ENCODE peak calls at places on chromosome 5, in four cellular contexts. F is HepG2, W is K562, Q is GM12878. E is an unnamed sample.

GRCh38 chr5:34580983-34581382 is 75.1 kb upstream of the RAI14 start:
- DNase-seq in F (no peak), W (no peak), Q (no peak), E (no peak)

GRCh38 chr5:177605078-177605477 is 5.1 kb downstream of the B4GALT7 start:
- DNase-seq in F (no peak), W (no peak), Q (no peak), E (no peak)

GRCh38 chr5:36442352-36442751 is 140.7 kb upstream of the RANBP3L start:
- DNase-seq in F (peak; percentile 57), W (peak; percentile 83), Q (no peak), E (no peak)

GRCh38 chr5:34660444-34660843 is 4.3 kb downstream of the RAI14 start:
- DNase-seq in F (no peak), W (no peak), Q (no peak), E (no peak)

GRCh38 chr5:139481580-139482049 is 943 bp downstream of the STING1 start:
- DNase-seq in F (no peak), W (peak; percentile 63), Q (no peak), E (no peak)

GRCh38 chr5:124740055-124740454 is 6.4 kb downstream of the ZNF608 start:
- DNase-seq in F (no peak), W (no peak), Q (no peak), E (no peak)

GRCh38 chr5:137710086-137710485 is 25.8 kb downstream of the KLHL3 start:
- DNase-seq in F (no peak), W (no peak), Q (no peak), E (no peak)

GRCh38 chr5:135821061-135821781 is 13.2 kb upstream of the SLC25A48 start:
- DNase-seq in F (no peak), W (no peak), Q (no peak), E (no peak)

GRCh38 chr5:132926437-132926836 is 37.0 kb downstream of the AFF4 start:
- DNase-seq in F (no peak), W (no peak), Q (no peak), E (no peak)

GRCh38 chr5:122162100-122162499 is 32.8 kb downstream of the ZNF474 start:
- DNase-seq in F (no peak), W (no peak), Q (no peak), E (no peak)

GRCh38 chr5:127019928-127020327 is 10.4 kb downstream of the MARCHF3 start:
- DNase-seq in F (no peak), W (no peak), Q (no peak), E (no peak)

GRCh38 chr5:34491251-34491620 is 164.9 kb upstream of the RAI14 start:
- DNase-seq in F (no peak), W (no peak), Q (no peak), E (no peak)

GRCh38 chr5:80193421-80193820 is 62.4 kb downstream of the SERINC5 start:
- DNase-seq in F (no peak), W (no peak), Q (no peak), E (no peak)

GRCh38 chr5:1130218-1130946 is 18.5 kb upstream of the SLC12A7 start:
- DNase-seq in F (no peak), W (no peak), Q (no peak), E (peak; percentile 54)

GRCh38 chr5:145536133-145536532 is 299.0 kb downstream of the PRELID2 start:
- DNase-seq in F (no peak), W (no peak), Q (no peak), E (no peak)

GRCh38 chr5:58172946-58173345 is 286.9 kb downstream of the PLK2 start:
- DNase-seq in F (no peak), W (no peak), Q (no peak), E (no peak)

GRCh38 chr5:144421411-144421810 is 250.7 kb downstream of the KCTD16 start:
- DNase-seq in F (no peak), W (no peak), Q (no peak), E (no peak)

GRCh38 chr5:2658421-2658820 is 93.1 kb downstream of the IRX2 start:
- DNase-seq in F (no peak), W (no peak), Q (no peak), E (no peak)

GRCh38 chr5:93073547-93073946 is 507.5 kb downstream of the NR2F1-AS1 start:
- DNase-seq in F (no peak), W (no peak), Q (no peak), E (no peak)

GRCh38 chr5:34598177-34598794 is 57.8 kb upstream of the RAI14 start:
- DNase-seq in F (no peak), W (no peak), Q (no peak), E (no peak)

GRCh38 chr5:60836131-60836530 is 7.9 kb downstream of the ELOVL7 start:
- DNase-seq in F (no peak), W (no peak), Q (no peak), E (no peak)

GRCh38 chr5:127660048-127660733 is 11.3 kb downstream of the CTXN3 start:
- DNase-seq in F (no peak), W (no peak), Q (no peak), E (no peak)

GRCh38 chr5:58582004-58582403 is 871 bp upstream of the RAB3C start:
- DNase-seq in F (no peak), W (no peak), Q (no peak), E (peak; percentile 59)

GRCh38 chr5:176927562-176927961 is 28.4 kb upstream of the HK3 start:
- DNase-seq in F (no peak), W (no peak), Q (no peak), E (no peak)

GRCh38 chr5:96819806-96820205 is 12.1 kb upstream of the ERAP1 start:
- DNase-seq in F (no peak), W (no peak), Q (no peak), E (no peak)

GRCh38 chr5:1661831-1662558 is 137.6 kb downstream of the MRPL36 start:
- DNase-seq in F (no peak), W (no peak), Q (no peak), E (no peak)

GRCh38 chr5:94485017-94485517 is 133.3 kb downstream of the KIAA0825 start:
- DNase-seq in F (no peak), W (no peak), Q (no peak), E (no peak)

GRCh38 chr5:14258840-14259239 is 115.7 kb downstream of the TRIO start:
- DNase-seq in F (no peak), W (no peak), Q (no peak), E (peak; percentile 58)

GRCh38 chr5:32842798-32843531 is 131.8 kb downstream of the NPR3 start:
- DNase-seq in F (no peak), W (no peak), Q (no peak), E (no peak)

GRCh38 chr5:142920888-142921612 is 150.9 kb downstream of the ARHGAP26 start:
- DNase-seq in F (peak; percentile 84), W (no peak), Q (no peak), E (no peak)

GRCh38 chr5:53246042-53246836 is 136.7 kb upstream of the MOCS2 start:
- DNase-seq in F (no peak), W (peak; percentile 40), Q (no peak), E (no peak)

GRCh38 chr5:139131062-139131856 is 66.9 kb downstream of the SIL1 start:
- DNase-seq in F (no peak), W (no peak), Q (no peak), E (peak; percentile 24)

GRCh38 chr5:33576726-33577620 is 136.2 kb downstream of the TARS1 start:
- DNase-seq in F (no peak), W (no peak), Q (no peak), E (no peak)

GRCh38 chr5:83025690-83026472 is 51.3 kb downstream of the TMEM167A start:
- DNase-seq in F (no peak), W (peak; percentile 9), Q (no peak), E (no peak)

GRCh38 chr5:10409504-10409903 is 32.2 kb upstream of the ROPN1L start:
- DNase-seq in F (no peak), W (no peak), Q (no peak), E (no peak)

GRCh38 chr5:176436641-176437040 is 11.5 kb upstream of the FAF2 start:
- DNase-seq in F (peak; percentile 55), W (no peak), Q (no peak), E (no peak)

GRCh38 chr5:147169399-147169798 is 65.4 kb upstream of the STK32A start:
- DNase-seq in F (peak; percentile 62), W (no peak), Q (no peak), E (no peak)
- TF ChIP-seq ESRRA in F (no peak), W (no peak), Q (no peak), E (no peak)

GRCh38 chr5:67724412-67725135 is 491.0 kb upstream of the PIK3R1 start:
- DNase-seq in F (no peak), W (no peak), Q (no peak), E (no peak)

GRCh38 chr5:67723873-67724272 is 491.7 kb upstream of the PIK3R1 start:
- DNase-seq in F (no peak), W (no peak), Q (no peak), E (no peak)

GRCh38 chr5:67725591-67725990 is 490.0 kb upstream of the PIK3R1 start:
- DNase-seq in F (no peak), W (no peak), Q (no peak), E (no peak)

GRCh38 chr5:67720162-67720772 is 495.3 kb upstream of the PIK3R1 start:
- DNase-seq in F (no peak), W (no peak), Q (no peak), E (no peak)
- TF ChIP-seq ETV6 in F (no peak), W (no peak), Q (no peak), E (no peak)

GRCh38 chr5:73947876-73948275 is 321.9 kb downstream of the ARHGEF28 start:
- DNase-seq in F (no peak), W (no peak), Q (no peak), E (no peak)
- TF ChIP-seq ESRRA in F (no peak), W (no peak), Q (no peak), E (no peak)

DNA sequence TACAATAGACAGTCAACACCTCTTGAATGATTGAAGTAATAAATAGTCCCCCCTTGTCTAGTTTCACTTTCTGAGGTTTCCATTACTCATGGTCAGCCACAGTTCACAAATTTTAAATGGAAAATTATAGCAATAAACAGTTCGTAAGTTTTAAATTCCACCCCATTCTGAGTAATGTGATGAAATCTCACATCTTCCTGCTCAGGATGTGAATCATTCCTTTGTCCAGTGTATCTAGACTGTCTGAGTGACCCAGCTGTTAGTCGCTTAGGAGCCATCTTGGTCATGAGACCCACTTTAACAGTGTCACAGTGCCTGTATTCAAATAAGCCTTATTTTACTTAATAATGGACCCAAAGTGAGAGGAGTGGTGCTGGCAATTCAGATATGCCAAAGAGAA is 311.6 kb upstream of the PRR16 start:
- DNase-seq in F (no peak), W (peak; percentile 6), Q (no peak), E (no peak)
- TF ChIP-seq ETV6 in F (no peak), W (no peak), Q (no peak), E (no peak)

GRCh38 chr5:6705088-6705487 is 8.1 kb upstream of the TENT4A start:
- DNase-seq in F (no peak), W (no peak), Q (no peak), E (no peak)
- TF ChIP-seq ESRRA in F (no peak), W (no peak), Q (no peak), E (no peak)

E was measured in WTC11.